ENCODE peak calls at places on chromosome 2, in four cellular contexts. One of them, this sample, is unnamed.

GRCh38 chr2:3317277-3317685 is 60.3 kb downstream of the EIPR1 start:
- DNase-seq in activated CD8-positive, alpha-beta T cell treated with anti-CD3 and anti-CD28 coated beads for 36 hours: no peak
- DNase-seq in stimulated activated CD4-positive, alpha-beta T cell treated with anti-CD3 and anti-CD28 coated beads, Interleukin-1b, Interleukin-23, amount 100 ng/mL, for 24 hours: no peak
- DNase-seq in skeletal muscle cell: no peak
- DNase-seq in this sample: no peak

GRCh38 chr2:6919912-6920905 is 3.0 kb downstream of the RNF144A start:
- DNase-seq in skeletal muscle cell: no peak
- DNase-seq in activated CD8-positive, alpha-beta T cell treated with anti-CD3 and anti-CD28 coated beads for 36 hours: no peak
- DNase-seq in stimulated activated CD4-positive, alpha-beta T cell treated with anti-CD3 and anti-CD28 coated beads, Interleukin-1b, Interleukin-23, amount 100 ng/mL, for 24 hours: no peak
- DNase-seq in this sample: no peak

GRCh38 chr2:26136431-26136830 is 36.5 kb upstream of the GAREM2 start:
- DNase-seq in skeletal muscle cell: no peak
- DNase-seq in stimulated activated CD4-positive, alpha-beta T cell treated with anti-CD3 and anti-CD28 coated beads, Interleukin-1b, Interleukin-23, amount 100 ng/mL, for 24 hours: no peak
- DNase-seq in activated CD8-positive, alpha-beta T cell treated with anti-CD3 and anti-CD28 coated beads for 36 hours: no peak
- DNase-seq in this sample: no peak

GRCh38 chr2:8719528-8719927 is 37.7 kb downstream of the ID2 start:
- DNase-seq in activated CD8-positive, alpha-beta T cell treated with anti-CD3 and anti-CD28 coated beads for 36 hours: no peak
- DNase-seq in stimulated activated CD4-positive, alpha-beta T cell treated with anti-CD3 and anti-CD28 coated beads, Interleukin-1b, Interleukin-23, amount 100 ng/mL, for 24 hours: no peak
- DNase-seq in skeletal muscle cell: peak
- DNase-seq in this sample: no peak

GRCh38 chr2:177296047-177296446 is 31.5 kb upstream of the NFE2L2 start:
- DNase-seq in skeletal muscle cell: no peak
- DNase-seq in activated CD8-positive, alpha-beta T cell treated with anti-CD3 and anti-CD28 coated beads for 36 hours: no peak
- DNase-seq in stimulated activated CD4-positive, alpha-beta T cell treated with anti-CD3 and anti-CD28 coated beads, Interleukin-1b, Interleukin-23, amount 100 ng/mL, for 24 hours: no peak
- DNase-seq in this sample: no peak

GRCh38 chr2:222292738-222293134 is 6.1 kb downstream of the PAX3 start:
- DNase-seq in stimulated activated CD4-positive, alpha-beta T cell treated with anti-CD3 and anti-CD28 coated beads, Interleukin-1b, Interleukin-23, amount 100 ng/mL, for 24 hours: no peak
- DNase-seq in activated CD8-positive, alpha-beta T cell treated with anti-CD3 and anti-CD28 coated beads for 36 hours: no peak
- DNase-seq in skeletal muscle cell: no peak
- DNase-seq in this sample: no peak

GRCh38 chr2:238847841-238848565 is at the start of gene TWIST2:
- DNase-seq in skeletal muscle cell: peak
- DNase-seq in activated CD8-positive, alpha-beta T cell treated with anti-CD3 and anti-CD28 coated beads for 36 hours: no peak
- DNase-seq in stimulated activated CD4-positive, alpha-beta T cell treated with anti-CD3 and anti-CD28 coated beads, Interleukin-1b, Interleukin-23, amount 100 ng/mL, for 24 hours: no peak
- DNase-seq in this sample: peak

GRCh38 chr2:111053825-111054490 is 66.8 kb upstream of the BCL2L11 start:
- DNase-seq in stimulated activated CD4-positive, alpha-beta T cell treated with anti-CD3 and anti-CD28 coated beads, Interleukin-1b, Interleukin-23, amount 100 ng/mL, for 24 hours: no peak
- DNase-seq in activated CD8-positive, alpha-beta T cell treated with anti-CD3 and anti-CD28 coated beads for 36 hours: no peak
- DNase-seq in skeletal muscle cell: no peak
- DNase-seq in this sample: no peak

GRCh38 chr2:235669983-235670962 is 176.4 kb downstream of the AGAP1 start:
- DNase-seq in activated CD8-positive, alpha-beta T cell treated with anti-CD3 and anti-CD28 coated beads for 36 hours: no peak
- DNase-seq in stimulated activated CD4-positive, alpha-beta T cell treated with anti-CD3 and anti-CD28 coated beads, Interleukin-1b, Interleukin-23, amount 100 ng/mL, for 24 hours: no peak
- DNase-seq in skeletal muscle cell: peak
- DNase-seq in this sample: peak

GRCh38 chr2:102660070-102660469 is 40.7 kb downstream of the SLC9A2 start:
- DNase-seq in activated CD8-positive, alpha-beta T cell treated with anti-CD3 and anti-CD28 coated beads for 36 hours: no peak
- DNase-seq in stimulated activated CD4-positive, alpha-beta T cell treated with anti-CD3 and anti-CD28 coated beads, Interleukin-1b, Interleukin-23, amount 100 ng/mL, for 24 hours: no peak
- DNase-seq in skeletal muscle cell: no peak
- DNase-seq in this sample: no peak

GRCh38 chr2:140577453-140577852 is 1553.4 kb downstream of the LRP1B start:
- DNase-seq in skeletal muscle cell: no peak
- DNase-seq in activated CD8-positive, alpha-beta T cell treated with anti-CD3 and anti-CD28 coated beads for 36 hours: no peak
- DNase-seq in stimulated activated CD4-positive, alpha-beta T cell treated with anti-CD3 and anti-CD28 coated beads, Interleukin-1b, Interleukin-23, amount 100 ng/mL, for 24 hours: no peak
- DNase-seq in this sample: no peak

GRCh38 chr2:101081508-101081907 is 69.7 kb downstream of the TBC1D8 start:
- DNase-seq in skeletal muscle cell: no peak
- DNase-seq in stimulated activated CD4-positive, alpha-beta T cell treated with anti-CD3 and anti-CD28 coated beads, Interleukin-1b, Interleukin-23, amount 100 ng/mL, for 24 hours: no peak
- DNase-seq in activated CD8-positive, alpha-beta T cell treated with anti-CD3 and anti-CD28 coated beads for 36 hours: no peak
- DNase-seq in this sample: no peak

GRCh38 chr2:126662623-126663022 is 6.7 kb downstream of the GYPC start:
- DNase-seq in stimulated activated CD4-positive, alpha-beta T cell treated with anti-CD3 and anti-CD28 coated beads, Interleukin-1b, Interleukin-23, amount 100 ng/mL, for 24 hours: no peak
- DNase-seq in skeletal muscle cell: no peak
- DNase-seq in activated CD8-positive, alpha-beta T cell treated with anti-CD3 and anti-CD28 coated beads for 36 hours: peak
- DNase-seq in this sample: no peak

GRCh38 chr2:99801304-99801909 is 311.6 kb upstream of the REV1 start:
- DNase-seq in skeletal muscle cell: no peak
- DNase-seq in activated CD8-positive, alpha-beta T cell treated with anti-CD3 and anti-CD28 coated beads for 36 hours: no peak
- DNase-seq in stimulated activated CD4-positive, alpha-beta T cell treated with anti-CD3 and anti-CD28 coated beads, Interleukin-1b, Interleukin-23, amount 100 ng/mL, for 24 hours: no peak
- DNase-seq in this sample: no peak